ENCODE peak calls at places on chromosomes 3 and 15, in four cellular contexts. O is K562, T is heart left ventricle, S is small intestine. N is an unnamed sample.

GRCh38 chr3:171461087-171461917 is 1.1 kb upstream of the TNIK start:
- DNase-seq in T (no peak), S (peak), O (no peak), N (peak)

GRCh38 chr15:25207369-25207768 is 231.5 kb downstream of the UBE3A start:
- DNase-seq in O (no peak), S (no peak), T (no peak), N (no peak)

GRCh38 chr15:97446138-97446537 is 514.4 kb upstream of the ARRDC4 start:
- DNase-seq in S (no peak), O (no peak), T (no peak), N (no peak)

GRCh38 chr3:41117398-41117870 is 81.9 kb upstream of the CTNNB1 start:
- DNase-seq in S (peak), O (peak), T (peak), N (peak)

GRCh38 chr15:95295905-95296618 is 1034.4 kb upstream of the NR2F2 start:
- DNase-seq in S (no peak), O (no peak), T (no peak), N (no peak)

GRCh38 chr15:40420793-40421192 is 15.2 kb downstream of the IVD start:
- DNase-seq in O (no peak), T (no peak), S (peak), N (no peak)

GRCh38 chr3:71360694-71361093 is 222.8 kb downstream of the FOXP1 start:
- DNase-seq in O (no peak), T (no peak), S (no peak), N (no peak)

GRCh38 chr3:79111375-79112052 is 656.3 kb downstream of the ROBO1 start:
- DNase-seq in T (no peak), S (peak), O (no peak), N (no peak)

GRCh38 chr3:32302601-32303000 is 64.1 kb downstream of the CMTM8 start:
- DNase-seq in S (no peak), T (no peak), O (no peak), N (no peak)

GRCh38 chr3:63047068-63047467 is 171.9 kb upstream of the CADPS start:
- DNase-seq in T (no peak), S (peak), O (no peak), N (no peak)

GRCh38 chr3:65814883-65815578 is 223.7 kb downstream of the MAGI1 start:
- DNase-seq in T (no peak), S (no peak), O (no peak), N (no peak)

GRCh38 chr15:40782609-40783227 is 12.9 kb downstream of the C15orf62 start:
- DNase-seq in O (peak), T (no peak), S (peak), N (no peak)

GRCh38 chr15:33839540-33839939 is 128.8 kb upstream of the CHRM5 start:
- DNase-seq in O (no peak), T (no peak), S (no peak), N (no peak)

GRCh38 chr15:39586387-39587171 is 5.7 kb downstream of the THBS1 start:
- DNase-seq in O (no peak), S (no peak), T (no peak), N (no peak)

GRCh38 chr3:48345946-48346572 is 12.6 kb upstream of the SPINK8 start:
- DNase-seq in O (no peak), S (no peak), T (no peak), N (no peak)

GRCh38 chr3:44418549-44418948 is 58.9 kb downstream of the ZNF445 start:
- DNase-seq in O (peak), T (no peak), S (no peak), N (no peak)

N was measured in stimulated activated CD8-positive, alpha-beta memory T cell treated with anti-CD3 and anti-CD28 coated beads, Interleukin-4, amount 100 ng/mL, for 1 hour.